ENCODE peak calls at places on chromosomes 7 and 10, in four cellular contexts. One of them, this sample, is unnamed.

GRCh38 chr7:27254625-27255024 is 12.0 kb downstream of the EVX1 start:
- DNase-seq in fibroblast of the aortic adventitia: no peak
- DNase-seq in NCI-H2081 treated with DMSO at 0.1 percent for 48 hours: no peak
- DNase-seq in KBM-7: no peak
- DNase-seq in this sample: no peak

GRCh38 chr7:36260481-36260880 is 107.4 kb downstream of the EEPD1 start:
- DNase-seq in NCI-H2081 treated with DMSO at 0.1 percent for 48 hours: no peak
- DNase-seq in fibroblast of the aortic adventitia: no peak
- DNase-seq in KBM-7: no peak
- DNase-seq in this sample: no peak

GRCh38 chr7:29806131-29806792 is at the start of gene WIPF3:
- DNase-seq in KBM-7: peak
- DNase-seq in NCI-H2081 treated with DMSO at 0.1 percent for 48 hours: no peak
- DNase-seq in fibroblast of the aortic adventitia: no peak
- DNase-seq in this sample: no peak

GRCh38 chr7:64876792-64877713 is 26.0 kb upstream of the ZNF273 start:
- DNase-seq in KBM-7: no peak
- DNase-seq in fibroblast of the aortic adventitia: no peak
- DNase-seq in NCI-H2081 treated with DMSO at 0.1 percent for 48 hours: no peak
- DNase-seq in this sample: no peak

GRCh38 chr7:66748127-66748511 is 7.6 kb downstream of the RABGEF1 start:
- DNase-seq in fibroblast of the aortic adventitia: peak
- DNase-seq in KBM-7: no peak
- DNase-seq in NCI-H2081 treated with DMSO at 0.1 percent for 48 hours: no peak
- DNase-seq in this sample: peak

GRCh38 chr10:34815174-34816066 is at the start of gene PARD3:
- DNase-seq in KBM-7: peak
- DNase-seq in fibroblast of the aortic adventitia: peak
- DNase-seq in NCI-H2081 treated with DMSO at 0.1 percent for 48 hours: no peak
- DNase-seq in this sample: peak

GRCh38 chr10:78207216-78207615 is 173.6 kb downstream of the RPS24 start:
- DNase-seq in KBM-7: no peak
- DNase-seq in fibroblast of the aortic adventitia: no peak
- DNase-seq in NCI-H2081 treated with DMSO at 0.1 percent for 48 hours: no peak
- DNase-seq in this sample: no peak

GRCh38 chr7:52053525-52053924 is 736.9 kb upstream of the COBL start:
- DNase-seq in NCI-H2081 treated with DMSO at 0.1 percent for 48 hours: no peak
- DNase-seq in fibroblast of the aortic adventitia: no peak
- DNase-seq in KBM-7: no peak
- DNase-seq in this sample: no peak

GRCh38 chr7:18530224-18531179 is 35.0 kb downstream of the HDAC9 start:
- DNase-seq in KBM-7: no peak
- DNase-seq in NCI-H2081 treated with DMSO at 0.1 percent for 48 hours: no peak
- DNase-seq in fibroblast of the aortic adventitia: no peak
- DNase-seq in this sample: no peak

GRCh38 chr10:22997102-22997501 is 69.2 kb downstream of the ARMC3 start:
- DNase-seq in NCI-H2081 treated with DMSO at 0.1 percent for 48 hours: no peak
- DNase-seq in KBM-7: peak
- DNase-seq in fibroblast of the aortic adventitia: peak
- DNase-seq in this sample: peak

GRCh38 chr7:133150760-133151159 is 68.9 kb upstream of the CHCHD3 start:
- DNase-seq in NCI-H2081 treated with DMSO at 0.1 percent for 48 hours: no peak
- DNase-seq in fibroblast of the aortic adventitia: no peak
- DNase-seq in KBM-7: no peak
- DNase-seq in this sample: no peak

GRCh38 chr7:107014381-107015023 is 30.0 kb upstream of the PRKAR2B start:
- DNase-seq in fibroblast of the aortic adventitia: peak
- DNase-seq in KBM-7: no peak
- DNase-seq in NCI-H2081 treated with DMSO at 0.1 percent for 48 hours: no peak
- DNase-seq in this sample: peak

GRCh38 chr10:35637456-35637855 is 4.6 kb downstream of the FZD8 start:
- DNase-seq in KBM-7: no peak
- DNase-seq in NCI-H2081 treated with DMSO at 0.1 percent for 48 hours: no peak
- DNase-seq in fibroblast of the aortic adventitia: peak
- DNase-seq in this sample: no peak

GRCh38 chr10:126387931-126388911 is at the start of gene ADAM12:
- DNase-seq in KBM-7: no peak
- DNase-seq in fibroblast of the aortic adventitia: peak
- DNase-seq in NCI-H2081 treated with DMSO at 0.1 percent for 48 hours: no peak
- DNase-seq in this sample: peak

GRCh38 chr7:1447551-1448244 is 11.6 kb downstream of the MICALL2 start:
- DNase-seq in fibroblast of the aortic adventitia: peak
- DNase-seq in NCI-H2081 treated with DMSO at 0.1 percent for 48 hours: no peak
- DNase-seq in KBM-7: no peak
- DNase-seq in this sample: peak

GRCh38 chr10:120272350-120272749 is 184.7 kb upstream of the PLPP4 start:
- DNase-seq in fibroblast of the aortic adventitia: no peak
- DNase-seq in NCI-H2081 treated with DMSO at 0.1 percent for 48 hours: no peak
- DNase-seq in KBM-7: no peak
- DNase-seq in this sample: no peak

GRCh38 chr10:101919026-101919784 is 75.6 kb upstream of the KCNIP2 start:
- DNase-seq in NCI-H2081 treated with DMSO at 0.1 percent for 48 hours: no peak
- DNase-seq in fibroblast of the aortic adventitia: no peak
- DNase-seq in KBM-7: no peak
- DNase-seq in this sample: no peak

GRCh38 chr10:8331387-8331786 is 276.9 kb downstream of the GATA3 start:
- DNase-seq in NCI-H2081 treated with DMSO at 0.1 percent for 48 hours: no peak
- DNase-seq in fibroblast of the aortic adventitia: no peak
- DNase-seq in KBM-7: no peak
- DNase-seq in this sample: no peak

GRCh38 chr7:80597875-80598274 is 40.6 kb upstream of the CD36 start:
- DNase-seq in fibroblast of the aortic adventitia: no peak
- DNase-seq in NCI-H2081 treated with DMSO at 0.1 percent for 48 hours: no peak
- DNase-seq in KBM-7: no peak
- DNase-seq in this sample: no peak

GRCh38 chr7:131381069-131381838 is 53.6 kb downstream of the MKLN1 start:
- DNase-seq in KBM-7: no peak
- DNase-seq in NCI-H2081 treated with DMSO at 0.1 percent for 48 hours: no peak
- DNase-seq in fibroblast of the aortic adventitia: peak
- DNase-seq in this sample: peak

GRCh38 chr10:107653832-107654287 is 489.4 kb upstream of the SORCS1 start:
- DNase-seq in fibroblast of the aortic adventitia: peak
- DNase-seq in KBM-7: no peak
- DNase-seq in NCI-H2081 treated with DMSO at 0.1 percent for 48 hours: no peak
- DNase-seq in this sample: peak

GRCh38 chr7:84524714-84525694 is 330.4 kb upstream of the SEMA3A start:
- DNase-seq in NCI-H2081 treated with DMSO at 0.1 percent for 48 hours: no peak
- DNase-seq in KBM-7: no peak
- DNase-seq in fibroblast of the aortic adventitia: peak
- DNase-seq in this sample: peak

GRCh38 chr7:68166525-68166924 is 1169.9 kb downstream of the TYW1 start:
- DNase-seq in KBM-7: no peak
- DNase-seq in NCI-H2081 treated with DMSO at 0.1 percent for 48 hours: no peak
- DNase-seq in fibroblast of the aortic adventitia: no peak
- DNase-seq in this sample: no peak

GRCh38 chr10:12631216-12631615 is 281.9 kb downstream of the CAMK1D start:
- DNase-seq in fibroblast of the aortic adventitia: peak
- DNase-seq in KBM-7: peak
- DNase-seq in NCI-H2081 treated with DMSO at 0.1 percent for 48 hours: no peak
- DNase-seq in this sample: no peak